ENCODE peak calls at places on chromosomes 16 and 17, in five cellular contexts. W, K, D, V and H are unnamed samples.

GRCh38 chr17:54524501-54524900 is 376.2 kb upstream of the TOM1L1 start:
- DNase-seq in W (no peak), D (no peak), V (no peak), K (no peak), H (no peak)

GRCh38 chr16:31135535-31136286 is at the start of gene PRSS8:
- DNase-seq in K (no peak), D (no peak), V (no peak), W (no peak), H (no peak)

GRCh38 chr17:81391964-81392908 is 3.0 kb upstream of the BAHCC1 start:
- DNase-seq in V (no peak), K (no peak), D (no peak), W (no peak), H (no peak)

GRCh38 chr17:38511126-38512108 is 83.2 kb downstream of the ARHGAP23 start:
- DNase-seq in K (no peak), W (no peak), V (no peak), D (no peak), H (no peak)

GRCh38 chr16:66342294-66342900 is 24.1 kb upstream of the CDH5 start:
- DNase-seq in V (no peak), W (no peak), D (no peak), K (no peak), H (no peak)

GRCh38 chr17:74218436-74218835 is 5.1 kb downstream of the TTYH2 start:
- DNase-seq in V (no peak), W (no peak), D (no peak), K (no peak), H (no peak)

GRCh38 chr16:67993207-67994036 is 5.9 kb downstream of the DPEP2 start:
- DNase-seq in V (peak; percentile 83), W (peak; percentile 54), K (no peak), D (peak; percentile 70), H (no peak)

GRCh38 chr17:43784628-43785101 is 4.4 kb downstream of the CFAP97D1 start:
- DNase-seq in D (no peak), K (no peak), W (no peak), V (no peak), H (peak; percentile 40)

GRCh38 chr16:2061526-2061925 is 13.7 kb downstream of the TSC2 start:
- DNase-seq in K (no peak), V (no peak), W (no peak), D (no peak), H (no peak)

GRCh38 chr16:28977703-28978641 is 3.4 kb downstream of the SPNS1 start:
- DNase-seq in K (peak; percentile 28), V (no peak), W (no peak), D (no peak), H (no peak)

GRCh38 chr17:37361543-37361942 is 14.2 kb upstream of the C17orf78 start:
- DNase-seq in V (no peak), K (no peak), D (no peak), W (no peak), H (peak; percentile 96)

GRCh38 chr17:70190959-70191805 is 21.9 kb downstream of the KCNJ2 start:
- DNase-seq in K (no peak), V (no peak), D (no peak), W (no peak), H (peak; percentile 22)

GRCh38 chr16:88453621-88454314 is 688 bp downstream of the ZFPM1 start:
- DNase-seq in D (no peak), V (no peak), W (no peak), K (no peak), H (no peak)

GRCh38 chr17:15392326-15392739 is 50.9 kb upstream of the TEKT3 start:
- DNase-seq in K (no peak), D (no peak), V (no peak), W (no peak), H (peak; percentile 92)

GRCh38 chr16:21599158-21599993 is at the start of gene METTL9:
- DNase-seq in K (peak; percentile 55), W (peak; percentile 88), V (peak; percentile 96), D (peak; percentile 93), H (peak; percentile 68)

GRCh38 chr17:29238133-29238850 is 8.4 kb upstream of the CRYBA1 start:
- DNase-seq in K (no peak), V (no peak), D (no peak), W (no peak), H (no peak)

GRCh38 chr17:21376835-21377690 is 906 bp downstream of the KCNJ12 start:
- DNase-seq in W (no peak), V (no peak), D (no peak), K (no peak), H (no peak)

GRCh38 chr16:57486858-57487834 is 853 bp upstream of the DOK4 start:
- DNase-seq in K (no peak), V (no peak), D (no peak), W (no peak), H (no peak)

GRCh38 chr16:65202461-65202860 is 80.6 kb upstream of the CDH11 start:
- DNase-seq in V (no peak), W (no peak), K (no peak), D (no peak), H (no peak)

GRCh38 chr17:60493847-60494321 is 32.2 kb downstream of the APPBP2 start:
- DNase-seq in W (no peak), K (no peak), D (no peak), V (no peak), H (no peak)
- H3K27ac ChIP-seq in W (no peak overlapping the region), K (no peak overlapping the region), D (no peak overlapping the region), V (no peak overlapping the region), H (no peak overlapping the region)

DNA sequence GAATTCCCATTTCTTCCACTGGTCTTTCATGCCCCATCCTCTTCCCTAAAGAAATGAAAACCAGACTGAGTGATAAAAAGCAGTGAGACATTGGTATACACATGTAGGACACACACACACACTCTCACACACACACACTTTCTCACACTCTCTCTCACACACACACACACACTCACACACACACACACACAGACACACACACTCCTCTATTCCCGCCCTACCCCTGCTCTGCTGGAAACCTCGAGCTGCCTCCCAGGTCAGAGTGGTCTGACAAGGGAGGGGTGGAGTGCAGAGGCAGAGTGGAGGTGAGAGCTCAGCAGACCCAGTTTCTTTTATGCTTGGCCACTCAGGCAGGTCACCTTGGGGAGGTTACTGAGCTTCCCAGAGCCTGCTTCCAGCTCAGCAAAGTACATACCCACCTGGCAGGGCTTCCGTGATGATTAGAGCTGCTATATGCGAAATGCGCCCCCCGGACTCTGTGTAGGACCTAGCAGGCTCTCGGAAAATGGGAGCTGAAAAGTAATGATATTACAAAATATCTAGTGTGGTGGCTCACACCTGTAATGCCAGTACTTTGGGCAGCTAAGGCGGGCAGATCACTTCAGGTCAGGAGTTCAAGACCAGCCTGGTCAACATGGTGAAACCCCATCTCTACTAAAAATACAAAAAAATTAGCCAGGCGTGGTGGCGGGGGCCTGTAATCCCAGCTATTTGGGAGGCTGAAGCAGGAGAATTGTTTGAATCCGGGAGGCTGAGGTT is 30.7 kb downstream of the CCR7 start:
- DNase-seq in D (no peak), V (no peak), W (no peak), K (no peak), H (no peak)
- H3K27ac ChIP-seq in D (no peak overlapping the region), V (no peak overlapping the region), W (peak overlapping the region; percentile 97), K (no peak overlapping the region), H (peak overlapping the region; percentile 73)

GRCh38 chr17:63999680-64000531 is 1.8 kb downstream of the PRR29 start:
- DNase-seq in W (no peak), K (no peak), D (no peak), V (no peak), H (no peak)
- H3K27ac ChIP-seq in W (no peak overlapping the region), K (no peak overlapping the region), D (no peak overlapping the region), V (no peak overlapping the region), H (no peak overlapping the region)

GRCh38 chr16:8763899-8764298 is 33.5 kb downstream of the TMEM186 start:
- DNase-seq in W (no peak), K (no peak), D (no peak), V (no peak), H (no peak)

GRCh38 chr16:8764486-8765250 is 32.8 kb downstream of the TMEM186 start:
- DNase-seq in K (no peak), D (no peak), W (no peak), V (no peak), H (no peak)

GRCh38 chr16:8773537-8773936 is 23.9 kb downstream of the TMEM186 start:
- DNase-seq in K (no peak), D (no peak), W (no peak), V (no peak), H (no peak)

GRCh38 chr16:8767176-8767575 is 30.3 kb downstream of the TMEM186 start:
- DNase-seq in D (no peak), V (no peak), K (no peak), W (no peak), H (no peak)

GRCh38 chr16:8768701-8769100 is 28.7 kb downstream of the TMEM186 start:
- DNase-seq in V (no peak), W (no peak), K (no peak), D (no peak), H (no peak)
- H3K27ac ChIP-seq in V (no peak overlapping the region), W (no peak overlapping the region), K (no peak overlapping the region), D (no peak overlapping the region), H (no peak overlapping the region)

DNA sequence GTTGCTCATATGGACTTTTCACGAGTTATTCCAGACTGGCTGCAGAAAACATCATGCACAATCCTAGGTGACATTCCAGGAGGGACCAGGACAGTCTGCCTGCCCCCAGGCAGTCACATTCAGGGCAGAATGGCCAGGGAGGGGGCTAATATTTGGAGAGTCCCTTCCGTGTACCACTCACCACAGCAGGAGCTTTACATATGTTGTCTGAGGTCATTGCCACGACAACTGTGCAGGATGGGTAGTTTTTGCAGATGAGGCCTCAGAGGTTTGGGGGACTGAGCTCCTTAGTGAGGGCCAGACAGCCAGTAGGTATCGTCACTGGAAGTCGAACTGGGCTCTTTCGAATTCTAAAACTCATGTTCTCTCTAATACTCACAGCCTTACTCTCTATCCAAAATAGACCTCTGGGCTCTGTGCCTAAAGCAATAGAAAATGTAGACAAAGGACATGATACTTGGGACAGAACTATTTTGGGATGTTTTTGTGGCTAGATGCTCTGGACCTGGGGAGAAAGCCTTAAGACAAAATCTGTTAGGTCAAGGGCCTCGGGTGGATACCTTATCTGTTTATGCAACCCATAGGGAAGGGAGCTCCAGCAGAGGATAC is 338.5 kb downstream of the MAF start:
- DNase-seq in D (no peak), V (no peak), W (no peak), K (no peak), H (no peak)
- H3K27ac ChIP-seq in D (no peak overlapping the region), V (no peak overlapping the region), W (no peak overlapping the region), K (no peak overlapping the region), H (no peak overlapping the region)

DNA sequence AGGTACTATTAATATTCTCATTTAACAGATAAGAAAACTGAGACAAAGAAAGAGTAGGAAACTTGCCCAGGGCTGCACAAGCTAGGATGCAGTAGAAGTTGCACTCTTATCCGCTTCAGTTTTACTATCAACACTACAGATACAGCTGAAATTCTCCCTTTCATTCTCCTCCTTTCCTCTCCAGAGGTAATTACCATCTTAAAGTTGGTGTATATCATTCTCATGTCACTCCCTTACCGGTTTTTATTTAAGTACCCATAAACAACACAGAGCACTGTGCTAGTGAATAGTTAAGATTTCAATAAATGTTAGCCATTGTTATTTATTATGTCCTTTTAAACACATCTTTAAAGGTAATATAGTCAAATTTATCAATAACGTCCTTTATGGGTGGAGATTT is 3.5 kb downstream of the GDE1 start:
- DNase-seq in W (no peak), D (no peak), K (no peak), V (no peak), H (no peak)
- H3K27ac ChIP-seq in W (no peak overlapping the region), D (no peak overlapping the region), K (no peak overlapping the region), V (no peak overlapping the region), H (peak overlapping the region; percentile 27)

DNA sequence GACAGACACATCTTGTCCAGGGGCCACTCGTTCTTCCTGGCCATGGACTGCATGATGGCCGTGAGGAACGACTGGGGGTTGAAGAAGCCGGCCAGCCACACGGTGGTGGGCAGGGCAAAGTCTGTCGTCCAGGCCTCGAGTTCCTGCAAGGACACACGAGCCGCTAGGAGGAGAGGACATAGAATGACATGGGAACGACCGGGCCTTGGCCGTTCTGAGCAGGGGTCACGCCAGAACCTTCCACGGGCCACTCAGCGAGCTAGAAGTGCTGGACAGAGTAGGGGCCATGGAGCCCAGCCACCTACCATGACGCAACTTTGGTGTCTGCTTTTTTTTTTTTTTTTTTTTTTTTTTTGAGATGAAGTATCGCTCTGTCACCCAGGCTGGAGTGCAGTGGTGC is 47.0 kb downstream of the PGS1 start:
- DNase-seq in V (no peak), D (no peak), W (no peak), K (no peak), H (no peak)
- H3K27ac ChIP-seq in V (no peak overlapping the region), D (no peak overlapping the region), W (no peak overlapping the region), K (no peak overlapping the region), H (no peak overlapping the region)